ENCODE peak calls at places on chromosome 17, in ten cellular contexts. O, M, Z, C, B, P, G, L, E and I are unnamed samples.

GRCh38 chr17:50062323-50063243 is 6.7 kb downstream of the ITGA3 start:
- DNase-seq in O (no peak), Z (peak; percentile 56), G (peak; percentile 47), L (peak; percentile 24), C (peak; percentile 85), E (no peak), B (peak; percentile 49), P (peak; percentile 84), M (peak; percentile 93), I (no peak)

GRCh38 chr17:13283606-13284005 is 265.8 kb upstream of the ELAC2 start:
- DNase-seq in C (no peak), O (no peak), L (no peak), E (no peak), Z (no peak), M (no peak), P (no peak), B (no peak), G (no peak), I (no peak)

GRCh38 chr17:48995332-48995870 is 1.8 kb upstream of the IGF2BP1 start:
- DNase-seq in M (no peak), E (peak; percentile 69), G (no peak), P (no peak), Z (no peak), L (peak; percentile 59), C (no peak), O (no peak), B (no peak), I (no peak)

GRCh38 chr17:1259910-1260389 is 10.3 kb upstream of the BHLHA9 start:
- DNase-seq in M (no peak), Z (no peak), B (no peak), P (no peak), G (no peak), C (no peak), O (no peak), E (no peak), L (no peak), I (no peak)

GRCh38 chr17:49968380-49969133 is 433 bp upstream of the DLX4 start:
- DNase-seq in O (peak; percentile 49), B (no peak), P (no peak), Z (peak; percentile 51), E (peak; percentile 94), M (peak; percentile 75), C (peak; percentile 41), L (peak; percentile 83), G (peak; percentile 57), I (peak; percentile 33)

GRCh38 chr17:7558544-7559306 is at the start of gene TNFSF13:
- DNase-seq in Z (peak; percentile 55), P (no peak), C (no peak), E (no peak), L (no peak), O (no peak), M (peak; percentile 52), B (no peak), G (peak; percentile 60), I (no peak)

GRCh38 chr17:42155614-42156045 is 841 bp upstream of the RAB5C start:
- DNase-seq in P (no peak), O (no peak), C (no peak), G (no peak), B (no peak), M (no peak), E (no peak), Z (no peak), L (no peak), I (no peak)

GRCh38 chr17:82065638-82066303 is at the start of gene DUS1L:
- DNase-seq in O (peak; percentile 48), C (peak; percentile 48), B (peak; percentile 74), Z (peak; percentile 66), M (peak; percentile 59), E (peak; percentile 63), L (peak; percentile 74), P (peak; percentile 67), G (peak; percentile 77), I (peak; percentile 54)

GRCh38 chr17:51507444-51507843 is 247.1 kb downstream of the UTP18 start:
- DNase-seq in C (no peak), E (no peak), P (no peak), M (no peak), Z (no peak), B (no peak), G (no peak), L (no peak), O (no peak), I (no peak)

GRCh38 chr17:81805707-81806460 is 1.9 kb downstream of the GCGR start:
- DNase-seq in Z (no peak), L (no peak), B (no peak), M (no peak), P (no peak), O (no peak), E (no peak), G (no peak), C (no peak), I (no peak)

GRCh38 chr17:64024781-64025731 is 4.6 kb upstream of the ICAM2 start:
- DNase-seq in P (no peak), M (no peak), O (peak; percentile 30), Z (no peak), B (no peak), G (no peak), L (peak; percentile 3), C (no peak), E (no peak), I (peak; percentile 56)

GRCh38 chr17:44636562-44636961 is 19.7 kb upstream of the MEIOC start:
- DNase-seq in Z (no peak), C (no peak), P (no peak), O (no peak), E (no peak), B (no peak), L (peak; percentile 40), G (no peak), M (no peak), I (no peak)

GRCh38 chr17:63425478-63425877 is 20.6 kb downstream of the CYB561 start:
- DNase-seq in E (peak; percentile 87), B (no peak), M (peak; percentile 74), Z (peak; percentile 81), L (peak; percentile 84), C (peak; percentile 84), P (no peak), O (peak; percentile 56), G (peak; percentile 79), I (peak; percentile 45)

GRCh38 chr17:46986401-46986800 is 7.3 kb upstream of the RPRML start:
- DNase-seq in Z (no peak), E (no peak), M (no peak), L (no peak), O (no peak), P (no peak), C (no peak), G (no peak), B (no peak), I (no peak)

GRCh38 chr17:3867106-3867505 is 21.1 kb upstream of the NCBP3 start:
- DNase-seq in O (no peak), E (no peak), G (no peak), L (no peak), B (no peak), C (no peak), Z (no peak), P (no peak), M (no peak), I (no peak)

GRCh38 chr17:69335018-69335417 is 8.1 kb upstream of the ABCA5 start:
- DNase-seq in B (no peak), E (no peak), P (no peak), Z (no peak), M (no peak), C (no peak), G (no peak), L (peak; percentile 23), O (no peak), I (no peak)

GRCh38 chr17:6853764-6854442 is 22.4 kb upstream of the TEKT1 start:
- DNase-seq in E (no peak), C (no peak), P (no peak), L (no peak), G (peak; percentile 22), Z (no peak), O (no peak), M (no peak), B (no peak), I (no peak)

GRCh38 chr17:83182620-83183063 is 103.2 kb downstream of the METRNL start:
- DNase-seq in M (peak; percentile 30), C (no peak), P (peak; percentile 50), Z (no peak), E (no peak), G (peak; percentile 5), L (no peak), O (no peak), B (peak; percentile 51), I (no peak)
- H3K9me3 ChIP-seq in M (no peaks in the 10 kb centered on the region), C (peaks cover under 1% of the 10 kb centered on the region), P (no peaks in the 10 kb centered on the region), Z (no peaks in the 10 kb centered on the region), E (no peaks in the 10 kb centered on the region), G (no peaks in the 10 kb centered on the region), L (no peaks in the 10 kb centered on the region), O (no peaks in the 10 kb centered on the region), B (no peaks in the 10 kb centered on the region), I (no peaks in the 10 kb centered on the region)

DNA sequence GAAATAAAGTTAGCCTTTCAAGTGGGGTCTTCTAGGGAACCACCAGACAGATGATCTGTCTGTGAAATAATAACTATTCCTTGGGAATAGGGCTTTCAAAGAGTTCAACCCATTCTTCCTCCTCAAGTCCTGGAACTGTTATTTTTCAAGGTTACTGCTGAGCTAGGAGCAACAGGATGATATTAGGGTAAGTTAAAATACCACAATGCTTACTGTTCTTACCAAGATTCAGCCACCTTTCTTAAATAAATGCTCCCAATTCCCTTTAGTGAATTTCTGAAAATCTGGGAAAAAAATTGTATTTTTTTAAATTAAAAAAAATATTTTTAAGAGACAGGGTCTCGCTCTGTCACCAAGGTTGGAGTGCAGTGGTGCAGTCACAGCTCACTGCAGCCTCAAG is 26.9 kb upstream of the ALDH3A2 start:
- DNase-seq in L (no peak), G (no peak), M (no peak), E (no peak), O (no peak), C (no peak), P (no peak), Z (no peak), B (no peak), I (no peak)
- H3K9me3 ChIP-seq in L (no peaks in the 10 kb centered on the region), G (no peaks in the 10 kb centered on the region), M (peaks cover 5% of the 10 kb centered on the region), E (peaks cover 22% of the 10 kb centered on the region), O (peaks cover 13% of the 10 kb centered on the region), C (peaks cover 45% of the 10 kb centered on the region), P (peaks cover 47% of the 10 kb centered on the region), Z (no peaks in the 10 kb centered on the region), B (peaks cover 19% of the 10 kb centered on the region), I (peaks cover 4% of the 10 kb centered on the region)

DNA sequence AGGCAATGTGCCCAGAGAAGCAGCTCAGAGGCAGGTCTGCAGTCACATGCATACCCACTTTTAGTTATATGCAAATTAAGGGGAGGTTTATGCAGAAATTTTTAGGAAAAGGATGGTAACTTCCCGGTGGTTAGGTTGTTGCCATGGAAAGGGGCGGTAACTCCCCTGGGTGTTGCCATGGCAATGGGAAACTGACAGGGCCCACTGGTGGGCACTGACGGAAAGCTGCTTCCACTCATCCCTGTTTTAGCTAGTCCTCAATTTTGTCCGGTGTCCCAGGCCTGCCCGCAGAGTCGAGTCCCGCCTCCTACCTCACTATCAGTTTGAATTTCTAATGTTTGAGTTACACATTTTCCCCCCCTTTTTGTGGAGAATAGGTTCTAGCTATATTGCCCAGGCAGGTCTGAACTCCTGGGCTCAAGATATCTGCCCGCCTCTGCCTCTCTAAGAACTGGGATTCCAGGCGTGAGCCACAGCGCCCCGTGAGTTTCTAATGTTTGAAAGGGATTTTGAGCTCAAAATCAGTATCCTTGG is 10.5 kb upstream of the GJD3 start:
- DNase-seq in O (no peak), C (no peak), L (no peak), Z (no peak), P (no peak), M (no peak), G (no peak), B (no peak), E (no peak), I (no peak)
- H3K9me3 ChIP-seq in O (no peaks in the 10 kb centered on the region), C (no peaks in the 10 kb centered on the region), L (no peaks in the 10 kb centered on the region), Z (no peaks in the 10 kb centered on the region), P (no peaks in the 10 kb centered on the region), M (no peaks in the 10 kb centered on the region), G (no peaks in the 10 kb centered on the region), B (no peaks in the 10 kb centered on the region), E (no peaks in the 10 kb centered on the region), I (no peaks in the 10 kb centered on the region)

GRCh38 chr17:28993645-28994426 is 12.0 kb downstream of the SEZ6 start:
- DNase-seq in P (no peak), L (no peak), O (no peak), G (no peak), M (no peak), Z (no peak), E (no peak), B (peak; percentile 84), C (no peak), I (no peak)
- H3K9me3 ChIP-seq in P (no peaks in the 10 kb centered on the region), L (no peaks in the 10 kb centered on the region), O (no peaks in the 10 kb centered on the region), G (no peaks in the 10 kb centered on the region), M (no peaks in the 10 kb centered on the region), Z (no peaks in the 10 kb centered on the region), E (no peaks in the 10 kb centered on the region), B (no peaks in the 10 kb centered on the region), C (no peaks in the 10 kb centered on the region), I (no peaks in the 10 kb centered on the region)